ENCODE peak calls at places on chromosomes 4 and X, in ten cellular contexts. Z is neural crest cell; V is foreskin fibroblast; S is activated CD8-positive, alpha-beta T cell treated with anti-CD3 and anti-CD28 coated beads for 36 hours; E is ascending aorta; B is heart left ventricle; H is astrocyte of the spinal cord; I is body of pancreas; C is heart right ventricle; D is lower lobe of right lung. W is an unnamed sample.

GRCh38 chrX:30219372-30219771 is 4.0 kb downstream of the MAGEB2 start:
- DNase-seq in Z (no peak), V (no peak), S (no peak), E (no peak), B (no peak), H (no peak), I (no peak), C (no peak), D (no peak), W (no peak)

GRCh38 chrX:69504626-69505612 is 793 bp downstream of the NALF2 start:
- DNase-seq in Z (no peak), V (peak), S (no peak), E (no peak), B (no peak), H (no peak), I (no peak), C (no peak), D (no peak), W (no peak)

GRCh38 chr4:159594576-159594975 is 491.7 kb downstream of the RAPGEF2 start:
- DNase-seq in Z (no peak), V (no peak), S (no peak), E (no peak), B (no peak), H (no peak), I (no peak), C (no peak), D (no peak), W (no peak)

GRCh38 chr4:185508162-185508561 is 27.1 kb downstream of the PDLIM3 start:
- DNase-seq in Z (no peak), V (no peak), S (no peak), E (no peak), B (no peak), H (no peak), I (no peak), C (no peak), D (no peak), W (no peak)

GRCh38 chr4:8766610-8767009 is 105.0 kb downstream of the HMX1 start:
- DNase-seq in Z (no peak), V (no peak), S (no peak), E (no peak), B (no peak), H (no peak), I (no peak), C (no peak), D (peak), W (no peak)

GRCh38 chr4:7805533-7806079 is 134.1 kb downstream of the AFAP1 start:
- DNase-seq in Z (no peak), V (peak), S (no peak), E (no peak), B (no peak), H (peak), I (peak), C (no peak), D (peak), W (peak)

GRCh38 chr4:86271057-86271456 is 88.8 kb downstream of the MAPK10 start:
- DNase-seq in Z (no peak), V (no peak), S (no peak), E (no peak), B (no peak), H (no peak), I (no peak), C (no peak), D (no peak), W (no peak)

GRCh38 chrX:18649498-18649951 is 22.4 kb downstream of the RS1 start:
- DNase-seq in Z (no peak), V (no peak), S (no peak), E (no peak), B (no peak), H (no peak), I (no peak), C (no peak), D (peak), W (no peak)

GRCh38 chrX:2423293-2423692 is 77.5 kb downstream of the DHRSX start:
- DNase-seq in Z (no peak), V (peak), S (no peak), E (no peak), B (no peak), H (peak), I (no peak), C (no peak), D (no peak), W (no peak)

GRCh38 chrX:130111220-130111934 is 1.1 kb upstream of the ELF4 start:
- DNase-seq in Z (no peak), V (peak), S (no peak), E (no peak), B (no peak), H (peak), I (no peak), C (peak), D (no peak), W (no peak)

GRCh38 chr4:173168396-173169177 is at the start of gene GALNT7:
- DNase-seq in Z (peak), V (peak), S (peak), E (no peak), B (peak), H (peak), I (peak), C (peak), D (peak), W (no peak)

GRCh38 chr4:99468891-99469290 is 33.7 kb upstream of the ADH7 start:
- DNase-seq in Z (no peak), V (peak), S (no peak), E (no peak), B (no peak), H (no peak), I (no peak), C (no peak), D (no peak), W (no peak)

GRCh38 chr4:17038510-17039176 is 140.2 kb upstream of the LDB2 start:
- DNase-seq in Z (no peak), V (no peak), S (no peak), E (no peak), B (no peak), H (no peak), I (no peak), C (no peak), D (no peak), W (no peak)

GRCh38 chr4:25656031-25656430 is 380 bp downstream of the SLC34A2 start:
- DNase-seq in Z (no peak), V (no peak), S (no peak), E (no peak), B (no peak), H (no peak), I (no peak), C (no peak), D (no peak), W (no peak)

GRCh38 chr4:15457401-15458201 is 12.1 kb upstream of the CC2D2A start:
- DNase-seq in Z (no peak), V (peak), S (no peak), E (no peak), B (no peak), H (peak), I (no peak), C (no peak), D (no peak), W (no peak)

GRCh38 chrX:9638871-9639270 is 126.8 kb downstream of the GPR143 start:
- DNase-seq in Z (no peak), V (no peak), S (no peak), E (no peak), B (no peak), H (no peak), I (no peak), C (no peak), D (no peak), W (no peak)

GRCh38 chrX:108091878-108092291 is 307 bp downstream of the ATG4A start:
- DNase-seq in Z (no peak), V (no peak), S (peak), E (no peak), B (no peak), H (no peak), I (peak), C (no peak), D (no peak), W (no peak)

GRCh38 chr4:665751-666435 is 8.2 kb downstream of the ATP5ME start:
- DNase-seq in Z (no peak), V (no peak), S (no peak), E (no peak), B (peak), H (no peak), I (no peak), C (no peak), D (peak), W (no peak)

GRCh38 chrX:13099121-13099520 is 54.7 kb upstream of the FAM9C start:
- DNase-seq in Z (no peak), V (no peak), S (no peak), E (no peak), B (no peak), H (no peak), I (no peak), C (no peak), D (no peak), W (no peak)

GRCh38 chrX:132714913-132715312 is 226.1 kb upstream of the MBNL3 start:
- DNase-seq in Z (no peak), V (no peak), S (no peak), E (no peak), B (no peak), H (no peak), I (no peak), C (no peak), D (no peak), W (no peak)

GRCh38 chr4:100960232-100960631 is 387.1 kb downstream of the PPP3CA start:
- DNase-seq in Z (no peak), V (peak), S (no peak), E (no peak), B (no peak), H (no peak), I (no peak), C (no peak), D (no peak), W (no peak)

GRCh38 chr4:113759696-113760093 is 1.8 kb downstream of the CAMK2D start:
- DNase-seq in Z (no peak), V (peak), S (no peak), E (no peak), B (no peak), H (peak), I (no peak), C (no peak), D (no peak), W (no peak)

GRCh38 chr4:61380865-61381264 is 180.7 kb downstream of the ADGRL3 start:
- DNase-seq in Z (no peak), V (no peak), S (no peak), E (no peak), B (no peak), H (no peak), I (no peak), C (no peak), D (no peak), W (no peak)

GRCh38 chr4:176920694-176921093 is 128.0 kb upstream of the VEGFC start:
- DNase-seq in Z (no peak), V (peak), S (no peak), E (no peak), B (no peak), H (peak), I (no peak), C (no peak), D (no peak), W (no peak)

GRCh38 chr4:11605597-11605996 is 176.9 kb upstream of the HS3ST1 start:
- DNase-seq in Z (no peak), V (peak), S (no peak), E (no peak), B (no peak), H (no peak), I (no peak), C (no peak), D (no peak), W (no peak)

GRCh38 chrX:124216396-124217124 is 115.9 kb upstream of the TEX13D start:
- DNase-seq in Z (peak), V (no peak), S (peak), E (no peak), B (no peak), H (no peak), I (no peak), C (no peak), D (no peak), W (no peak)

GRCh38 chr4:52600275-52600674 is 58.8 kb downstream of the USP46 start:
- DNase-seq in Z (no peak), V (no peak), S (no peak), E (no peak), B (peak), H (no peak), I (peak), C (peak), D (no peak), W (no peak)

GRCh38 chr4:152500798-152501434 is 35.0 kb downstream of the FBXW7 start:
- DNase-seq in Z (peak), V (peak), S (peak), E (no peak), B (no peak), H (peak), I (peak), C (no peak), D (no peak), W (peak)

GRCh38 chrX:65148232-65148631 is 172.0 kb upstream of the ZC4H2 start:
- DNase-seq in Z (no peak), V (no peak), S (no peak), E (no peak), B (no peak), H (no peak), I (no peak), C (no peak), D (no peak), W (no peak)

GRCh38 chrX:123854329-123854728 is 5.5 kb upstream of the XIAP start:
- DNase-seq in Z (no peak), V (peak), S (no peak), E (no peak), B (no peak), H (peak), I (no peak), C (no peak), D (no peak), W (no peak)

GRCh38 chr4:184289179-184289535 is 71.5 kb upstream of the ENPP6 start:
- DNase-seq in Z (no peak), V (no peak), S (no peak), E (no peak), B (no peak), H (no peak), I (no peak), C (no peak), D (no peak), W (no peak)

GRCh38 chr4:73213917-73214663 is 44.5 kb downstream of the ANKRD17 start:
- DNase-seq in Z (no peak), V (peak), S (no peak), E (no peak), B (no peak), H (no peak), I (no peak), C (no peak), D (no peak), W (no peak)

GRCh38 chr4:68434836-68435235 is 12.4 kb upstream of the TMPRSS11E start:
- DNase-seq in Z (no peak), V (no peak), S (no peak), E (no peak), B (no peak), H (no peak), I (no peak), C (no peak), D (no peak), W (no peak)

GRCh38 chrX:107707866-107708265 is 67.7 kb downstream of the TSC22D3 start:
- DNase-seq in Z (no peak), V (no peak), S (no peak), E (no peak), B (no peak), H (no peak), I (no peak), C (no peak), D (no peak), W (no peak)

GRCh38 chrX:136762820-136763452 is 17.8 kb downstream of the ARHGEF6 start:
- DNase-seq in Z (no peak), V (no peak), S (peak), E (no peak), B (no peak), H (no peak), I (no peak), C (no peak), D (no peak), W (no peak)

GRCh38 chr4:176635372-176636261 is 157.1 kb downstream of the VEGFC start:
- DNase-seq in Z (no peak), V (peak), S (no peak), E (no peak), B (no peak), H (peak), I (no peak), C (no peak), D (no peak), W (peak)

GRCh38 chr4:141134051-141134450 is 782 bp upstream of the RNF150 start:
- DNase-seq in Z (no peak), V (peak), S (no peak), E (no peak), B (no peak), H (no peak), I (no peak), C (no peak), D (no peak), W (no peak)

GRCh38 chr4:31741321-31741720 is 1021.2 kb downstream of the PCDH7 start:
- DNase-seq in Z (no peak), V (peak), S (no peak), E (no peak), B (no peak), H (no peak), I (no peak), C (no peak), D (no peak), W (no peak)

GRCh38 chrX:19673334-19674040 is 158.2 kb upstream of the MAP3K15 start:
- DNase-seq in Z (no peak), V (peak), S (peak), E (no peak), B (peak), H (peak), I (peak), C (peak), D (no peak), W (peak)

DNA sequence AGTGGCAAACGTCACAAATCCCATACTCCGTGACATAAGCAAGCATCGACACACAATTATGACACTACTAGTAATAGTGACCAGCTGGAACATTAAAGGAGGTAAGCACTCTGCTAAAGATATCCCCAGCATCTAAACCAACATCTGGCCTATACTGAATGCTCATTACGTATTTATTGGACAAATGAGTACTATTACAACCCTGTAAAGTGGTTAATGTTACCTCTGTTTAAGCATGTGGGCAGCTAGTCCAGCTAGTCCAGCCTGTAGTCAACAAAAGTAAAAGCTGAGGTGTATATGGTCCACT is 419 bp upstream of the RPGR start:
- DNase-seq in Z (no peak), V (no peak), S (no peak), E (no peak), B (no peak), H (no peak), I (no peak), C (no peak), D (no peak), W (no peak)
- TF ChIP-seq CTCF in Z (no peak), V (no peak), S (peak), E (no peak), B (peak), H (no peak), I (no peak), C (no peak), D (no peak), W (no peak)

GRCh38 chrX:105876658-105877057 is 54.3 kb downstream of the NRK start:
- DNase-seq in Z (no peak), V (peak), S (no peak), E (no peak), B (no peak), H (peak), I (no peak), C (no peak), D (no peak), W (no peak)
- TF ChIP-seq CTCF in Z (peak), V (no peak), S (no peak), E (peak), B (no peak), H (peak), I (peak), C (no peak), D (no peak), W (no peak)

GRCh38 chrX:40156472-40157227 is 58.9 kb upstream of the BCOR start:
- DNase-seq in Z (no peak), V (no peak), S (no peak), E (no peak), B (no peak), H (no peak), I (no peak), C (no peak), D (no peak), W (no peak)

GRCh38 chrX:40155617-40156471 is 58.1 kb upstream of the BCOR start:
- DNase-seq in Z (no peak), V (peak), S (no peak), E (no peak), B (no peak), H (no peak), I (no peak), C (no peak), D (no peak), W (no peak)

GRCh38 chrX:40154853-40155616 is 57.3 kb upstream of the BCOR start:
- DNase-seq in Z (peak), V (peak), S (no peak), E (no peak), B (peak), H (no peak), I (peak), C (peak), D (peak), W (no peak)

GRCh38 chrX:40157228-40158035 is 59.7 kb upstream of the BCOR start:
- DNase-seq in Z (no peak), V (no peak), S (no peak), E (no peak), B (no peak), H (no peak), I (no peak), C (no peak), D (no peak), W (no peak)

GRCh38 chrX:40158036-40158706 is 60.4 kb upstream of the BCOR start:
- DNase-seq in Z (peak), V (peak), S (no peak), E (no peak), B (no peak), H (no peak), I (no peak), C (no peak), D (peak), W (no peak)
- TF ChIP-seq CTCF in Z (peak), V (no peak), S (peak), E (peak), B (peak), H (peak), I (peak), C (peak), D (peak), W (no peak)

GRCh38 chr4:109315818-109316217 is 13.4 kb upstream of the COL25A1 start:
- DNase-seq in Z (no peak), V (peak), S (no peak), E (no peak), B (no peak), H (no peak), I (no peak), C (no peak), D (no peak), W (no peak)
- TF ChIP-seq CTCF in Z (peak), V (peak), S (no peak), E (no peak), B (no peak), H (peak), I (no peak), C (no peak), D (no peak), W (peak)

GRCh38 chr4:90171491-90171890 is 44.3 kb downstream of the CCSER1 start:
- DNase-seq in Z (no peak), V (no peak), S (no peak), E (no peak), B (no peak), H (no peak), I (no peak), C (no peak), D (no peak), W (no peak)
- TF ChIP-seq CTCF in Z (no peak), V (no peak), S (no peak), E (no peak), B (no peak), H (no peak), I (no peak), C (no peak), D (no peak), W (no peak)

GRCh38 chrX:119272882-119273806 is 37.1 kb downstream of the PGRMC1 start:
- DNase-seq in Z (no peak), V (peak), S (peak), E (no peak), B (peak), H (peak), I (peak), C (peak), D (peak), W (no peak)
- TF ChIP-seq CTCF in Z (no peak), V (peak), S (no peak), E (no peak), B (no peak), H (peak), I (no peak), C (peak), D (no peak), W (peak)

DNA sequence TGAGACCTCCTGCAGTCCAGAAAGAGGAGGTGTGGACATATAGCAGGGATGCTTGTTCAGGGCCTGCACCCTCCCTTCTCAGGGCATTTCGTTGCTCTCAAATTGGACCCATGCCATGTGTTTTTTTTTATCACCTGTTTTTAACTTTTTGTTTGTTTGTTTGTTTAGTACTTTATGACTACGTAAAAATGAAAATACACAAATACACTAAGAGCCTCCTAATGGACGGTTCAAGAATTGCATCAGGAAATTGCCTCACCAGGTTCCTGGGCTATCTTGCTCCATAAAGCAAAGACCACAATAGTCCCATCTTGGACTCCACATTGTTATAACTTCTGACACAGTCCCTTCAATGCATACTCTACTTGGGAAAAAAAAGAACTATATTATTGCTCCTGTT is 1685.9 kb upstream of the TENM3 start:
- DNase-seq in Z (no peak), V (no peak), S (no peak), E (no peak), B (no peak), H (no peak), I (no peak), C (no peak), D (no peak), W (no peak)
- TF ChIP-seq CTCF in Z (peak), V (no peak), S (peak), E (no peak), B (no peak), H (peak), I (no peak), C (no peak), D (peak), W (no peak)

GRCh38 chr4:78956979-78957378 is 17.7 kb upstream of the PAQR3 start:
- DNase-seq in Z (no peak), V (no peak), S (no peak), E (no peak), B (no peak), H (no peak), I (no peak), C (no peak), D (no peak), W (no peak)

GRCh38 chr4:78953231-78953630 is 14.0 kb upstream of the PAQR3 start:
- DNase-seq in Z (no peak), V (no peak), S (no peak), E (no peak), B (no peak), H (no peak), I (no peak), C (no peak), D (no peak), W (no peak)

GRCh38 chr4:78951862-78952472 is 12.7 kb upstream of the PAQR3 start:
- DNase-seq in Z (peak), V (peak), S (peak), E (no peak), B (no peak), H (peak), I (no peak), C (no peak), D (no peak), W (peak)

GRCh38 chr4:78949735-78950134 is 10.5 kb upstream of the PAQR3 start:
- DNase-seq in Z (no peak), V (peak), S (no peak), E (no peak), B (no peak), H (no peak), I (no peak), C (no peak), D (no peak), W (no peak)

GRCh38 chr4:78954048-78954666 is 14.9 kb upstream of the PAQR3 start:
- DNase-seq in Z (peak), V (peak), S (peak), E (no peak), B (no peak), H (peak), I (peak), C (no peak), D (no peak), W (no peak)
- TF ChIP-seq CTCF in Z (peak), V (peak), S (peak), E (peak), B (peak), H (peak), I (no peak), C (no peak), D (peak), W (peak)